ENCODE peak calls at places on chromosomes 7 and 10, in ten cellular contexts. K is endothelial cell; E is OCI-M1; Y is SK-MEL-5; H is cardiac fibroblast; F is DMS53; J is left lung; O is germinal center; U is activated naive CD8-positive, alpha-beta T cell treated with anti-CD3 and anti-CD28 coated beads, Interleukin-2, amount 10 ng/mL, durations not matched to agents 7 days and 5 days; A is non-pigmented ciliary epithelial cell. N is an unnamed sample.

GRCh38 chr7:91280180-91280579 is 15.9 kb downstream of the FZD1 start:
- DNase-seq in K (no peak), E (no peak), Y (no peak), H (no peak), F (peak), J (no peak), O (no peak), U (no peak), A (no peak), N (no peak)

GRCh38 chr7:26650081-26650480 is 214.3 kb downstream of the SKAP2 start:
- DNase-seq in K (no peak), E (no peak), Y (no peak), H (no peak), F (no peak), J (no peak), O (no peak), U (no peak), A (no peak), N (no peak)

GRCh38 chr10:111989136-111990050 is 194.2 kb downstream of the GPAM start:
- DNase-seq in K (no peak), E (no peak), Y (no peak), H (no peak), F (peak), J (no peak), O (no peak), U (no peak), A (no peak), N (no peak)

GRCh38 chr7:114973147-114973546 is 51.3 kb downstream of the MDFIC start:
- DNase-seq in K (no peak), E (no peak), Y (peak), H (peak), F (no peak), J (no peak), O (no peak), U (no peak), A (no peak), N (no peak)

GRCh38 chr7:142568430-142569097 is 180.7 kb upstream of the PRSS1 start:
- DNase-seq in K (no peak), E (no peak), Y (peak), H (peak), F (no peak), J (no peak), O (no peak), U (no peak), A (peak), N (peak)

GRCh38 chr7:30470163-30470770 is 8.3 kb downstream of the NOD1 start:
- DNase-seq in K (no peak), E (no peak), Y (no peak), H (peak), F (peak), J (no peak), O (no peak), U (no peak), A (no peak), N (no peak)

GRCh38 chr7:7099584-7100014 is 82.7 kb upstream of the C1GALT1 start:
- DNase-seq in K (peak), E (peak), Y (peak), H (peak), F (peak), J (peak), O (no peak), U (no peak), A (peak), N (peak)

GRCh38 chr10:77666821-77667220 is 29.2 kb upstream of the KCNMA1 start:
- DNase-seq in K (no peak), E (no peak), Y (no peak), H (no peak), F (no peak), J (no peak), O (no peak), U (no peak), A (no peak), N (no peak)

GRCh38 chr10:124120410-124121061 is 27.1 kb upstream of the CHST15 start:
- DNase-seq in K (no peak), E (no peak), Y (no peak), H (no peak), F (no peak), J (no peak), O (no peak), U (no peak), A (no peak), N (no peak)

GRCh38 chr10:106360870-106361269 is 803.6 kb downstream of the SORCS1 start:
- DNase-seq in K (no peak), E (no peak), Y (peak), H (peak), F (no peak), J (no peak), O (no peak), U (no peak), A (peak), N (no peak)

GRCh38 chr10:28797904-28798371 is 120.6 kb downstream of the BAMBI start:
- DNase-seq in K (no peak), E (peak), Y (peak), H (peak), F (no peak), J (no peak), O (no peak), U (no peak), A (no peak), N (no peak)

GRCh38 chr7:38744746-38745145 is 113.6 kb upstream of the AMPH start:
- DNase-seq in K (no peak), E (no peak), Y (no peak), H (peak), F (no peak), J (no peak), O (no peak), U (no peak), A (peak), N (peak)

GRCh38 chr10:110780704-110781103 is 91.0 kb upstream of the PDCD4 start:
- DNase-seq in K (no peak), E (no peak), Y (no peak), H (no peak), F (peak), J (peak), O (no peak), U (no peak), A (no peak), N (no peak)

GRCh38 chr10:33008499-33009243 is 50.6 kb upstream of the ITGB1 start:
- DNase-seq in K (peak), E (peak), Y (peak), H (peak), F (peak), J (no peak), O (peak), U (no peak), A (peak), N (peak)

GRCh38 chr7:18153183-18153748 is 125.6 kb upstream of the PRPS1L1 start:
- DNase-seq in K (no peak), E (peak), Y (no peak), H (no peak), F (no peak), J (no peak), O (no peak), U (no peak), A (no peak), N (no peak)

GRCh38 chr7:101436857-101437576 is 74.3 kb downstream of the COL26A1 start:
- DNase-seq in K (peak), E (no peak), Y (peak), H (no peak), F (no peak), J (peak), O (no peak), U (no peak), A (no peak), N (no peak)

GRCh38 chr10:11678074-11678793 is 63.9 kb upstream of the ECHDC3 start:
- DNase-seq in K (no peak), E (no peak), Y (no peak), H (peak), F (no peak), J (no peak), O (peak), U (no peak), A (peak), N (peak)

GRCh38 chr10:75335191-75335590 is 66.4 kb downstream of the ZNF503 start:
- DNase-seq in K (no peak), E (no peak), Y (no peak), H (peak), F (no peak), J (no peak), O (no peak), U (no peak), A (no peak), N (no peak)

GRCh38 chr10:8402469-8403074 is 348.1 kb downstream of the GATA3 start:
- DNase-seq in K (no peak), E (no peak), Y (no peak), H (peak), F (no peak), J (no peak), O (no peak), U (no peak), A (no peak), N (no peak)

GRCh38 chr10:70932415-70933196 is 44.2 kb upstream of the PCBD1 start:
- DNase-seq in K (no peak), E (no peak), Y (no peak), H (peak), F (no peak), J (peak), O (no peak), U (no peak), A (no peak), N (no peak)

GRCh38 chr7:156028521-156028920 is 216.3 kb upstream of the SHH start:
- DNase-seq in K (no peak), E (no peak), Y (no peak), H (no peak), F (no peak), J (no peak), O (no peak), U (no peak), A (no peak), N (no peak)

GRCh38 chr10:110268931-110269640 is 35.6 kb downstream of the SMNDC1 start:
- DNase-seq in K (no peak), E (peak), Y (no peak), H (no peak), F (no peak), J (no peak), O (no peak), U (no peak), A (no peak), N (no peak)

GRCh38 chr10:61263561-61263960 is 189.6 kb downstream of the TMEM26 start:
- DNase-seq in K (no peak), E (no peak), Y (peak), H (no peak), F (no peak), J (no peak), O (no peak), U (no peak), A (no peak), N (no peak)

GRCh38 chr7:107111196-107111595 is 57.6 kb upstream of the HBP1 start:
- DNase-seq in K (no peak), E (no peak), Y (no peak), H (no peak), F (no peak), J (no peak), O (no peak), U (no peak), A (no peak), N (no peak)

GRCh38 chr7:140004672-140005071 is 58.1 kb downstream of the PARP12 start:
- DNase-seq in K (no peak), E (no peak), Y (no peak), H (no peak), F (no peak), J (no peak), O (no peak), U (no peak), A (no peak), N (no peak)

GRCh38 chr10:74322565-74322964 is 171.5 kb downstream of the ADK start:
- DNase-seq in K (no peak), E (no peak), Y (no peak), H (no peak), F (no peak), J (no peak), O (no peak), U (no peak), A (no peak), N (no peak)

GRCh38 chr7:102122026-102122425 is 164.6 kb upstream of the SH2B2 start:
- DNase-seq in K (no peak), E (peak), Y (peak), H (peak), F (peak), J (no peak), O (peak), U (no peak), A (no peak), N (peak)

GRCh38 chr7:157032644-157033482 is 22.4 kb upstream of the MNX1 start:
- DNase-seq in K (no peak), E (no peak), Y (no peak), H (no peak), F (no peak), J (no peak), O (no peak), U (no peak), A (no peak), N (peak)

GRCh38 chr7:121369462-121369861 is 26.6 kb downstream of the FAM3C start:
- DNase-seq in K (no peak), E (no peak), Y (no peak), H (peak), F (no peak), J (no peak), O (no peak), U (no peak), A (peak), N (no peak)

GRCh38 chr10:115861455-115861854 is 411.6 kb downstream of the GFRA1 start:
- DNase-seq in K (no peak), E (no peak), Y (no peak), H (no peak), F (no peak), J (no peak), O (no peak), U (no peak), A (no peak), N (no peak)

GRCh38 chr7:128871050-128871449 is 8.4 kb downstream of the ATP6V1F start:
- DNase-seq in K (no peak), E (no peak), Y (no peak), H (no peak), F (no peak), J (no peak), O (peak), U (no peak), A (no peak), N (no peak)

GRCh38 chr10:13717936-13718772 is 131.4 kb downstream of the PRPF18 start:
- DNase-seq in K (no peak), E (peak), Y (no peak), H (peak), F (peak), J (peak), O (no peak), U (peak), A (peak), N (peak)

GRCh38 chr10:129968937-129969527 is 5.0 kb upstream of the EBF3 start:
- DNase-seq in K (peak), E (no peak), Y (no peak), H (peak), F (no peak), J (no peak), O (peak), U (peak), A (no peak), N (peak)